ENCODE peak calls at places on chromosomes 6 and 20, in nine cellular contexts. J is Calu3, D is upper lobe of right lung, Z is mesothelial cell of epicardium, R is glutamatergic neuron, Y is cardiac muscle cell, Q is psoas muscle, L is astrocyte, V is AG04450. G is an unnamed sample.
A peak's percentile ranks its signal among the peaks of the same experiment; 100 is the strongest.

GRCh38 chr20:52731086-52731485 is 241.1 kb upstream of the TSHZ2 start:
- DNase-seq in J (no peak), D (no peak), Z (no peak), R (no peak), Y (no peak), Q (no peak), L (no peak), V (no peak), G (no peak)

GRCh38 chr20:35830264-35830663 is 58.4 kb downstream of the PHF20 start:
- DNase-seq in J (no peak), D (no peak), Z (no peak), R (no peak), Y (no peak), Q (no peak), L (no peak), V (no peak), G (no peak)

GRCh38 chr6:5961836-5962235 is 44.9 kb downstream of the NRN1 start:
- DNase-seq in J (no peak), D (no peak), Z (no peak), R (peak; percentile 46), Y (no peak), Q (no peak), L (no peak), V (no peak), G (no peak)

GRCh38 chr6:41182069-41183034 is 18.6 kb downstream of the TREML2 start:
- DNase-seq in J (peak; percentile 62), D (no peak), Z (no peak), R (peak; percentile 41), Y (peak; percentile 74), Q (no peak), L (peak; percentile 18), V (peak; percentile 4), G (no peak)

GRCh38 chr6:42158631-42159030 is 14.5 kb upstream of the GUCA1A start:
- DNase-seq in J (no peak), D (no peak), Z (no peak), R (no peak), Y (no peak), Q (no peak), L (no peak), V (no peak), G (no peak)

GRCh38 chr6:24927985-24928735 is 7.6 kb downstream of the RIPOR2 start:
- DNase-seq in J (no peak), D (no peak), Z (no peak), R (no peak), Y (peak; percentile 27), Q (no peak), L (peak; percentile 82), V (peak; percentile 75), G (no peak)

GRCh38 chr20:25624500-25624939 is 706 bp upstream of the NANP start:
- DNase-seq in J (no peak), D (no peak), Z (no peak), R (no peak), Y (no peak), Q (peak; percentile 76), L (no peak), V (no peak), G (no peak)

GRCh38 chr6:22925920-22926587 is 356.7 kb downstream of the HDGFL1 start:
- DNase-seq in J (no peak), D (no peak), Z (no peak), R (no peak), Y (no peak), Q (no peak), L (no peak), V (no peak), G (no peak)

GRCh38 chr6:157763129-157763893 is 59.7 kb upstream of the SNX9 start:
- DNase-seq in J (peak; percentile 96), D (peak; percentile 93), Z (peak; percentile 50), R (no peak), Y (peak; percentile 68), Q (peak; percentile 69), L (peak; percentile 62), V (no peak), G (no peak)

GRCh38 chr6:117423754-117424153 is 2.0 kb downstream of the ROS1 start:
- DNase-seq in J (no peak), D (no peak), Z (no peak), R (no peak), Y (no peak), Q (no peak), L (no peak), V (no peak), G (no peak)

GRCh38 chr6:38591451-38591850 is 48.3 kb downstream of the BTBD9 start:
- DNase-seq in J (no peak), D (no peak), Z (no peak), R (no peak), Y (no peak), Q (no peak), L (no peak), V (no peak), G (no peak)
- TF ChIP-seq CTCF in J (no peak), D (no peak), Z (no peak), R (no peak), Y (no peak), Q (no peak), L (no peak), V (no peak), G (no peak)

GRCh38 chr20:8362457-8362856 is 230.4 kb downstream of the PLCB1 start:
- DNase-seq in J (no peak), D (no peak), Z (no peak), R (no peak), Y (no peak), Q (no peak), L (no peak), V (no peak), G (no peak)

GRCh38 chr20:8361779-8362178 is 229.7 kb downstream of the PLCB1 start:
- DNase-seq in J (no peak), D (no peak), Z (no peak), R (no peak), Y (no peak), Q (no peak), L (no peak), V (no peak), G (no peak)

GRCh38 chr20:8360035-8360434 is 228.0 kb downstream of the PLCB1 start:
- DNase-seq in J (no peak), D (no peak), Z (no peak), R (no peak), Y (no peak), Q (no peak), L (no peak), V (no peak), G (no peak)

GRCh38 chr20:8363970-8364733 is 232.1 kb downstream of the PLCB1 start:
- DNase-seq in J (no peak), D (no peak), Z (no peak), R (no peak), Y (no peak), Q (no peak), L (no peak), V (no peak), G (no peak)

GRCh38 chr20:8361008-8361652 is 229.1 kb downstream of the PLCB1 start:
- DNase-seq in J (no peak), D (no peak), Z (no peak), R (no peak), Y (peak; percentile 69), Q (no peak), L (peak; percentile 67), V (no peak), G (no peak)
- TF ChIP-seq CTCF in J (no peak), D (no peak), Z (no peak), R (no peak), Y (peak; percentile 38), Q (peak; percentile 40), L (no peak), V (no peak), G (peak; percentile 25)

DNA sequence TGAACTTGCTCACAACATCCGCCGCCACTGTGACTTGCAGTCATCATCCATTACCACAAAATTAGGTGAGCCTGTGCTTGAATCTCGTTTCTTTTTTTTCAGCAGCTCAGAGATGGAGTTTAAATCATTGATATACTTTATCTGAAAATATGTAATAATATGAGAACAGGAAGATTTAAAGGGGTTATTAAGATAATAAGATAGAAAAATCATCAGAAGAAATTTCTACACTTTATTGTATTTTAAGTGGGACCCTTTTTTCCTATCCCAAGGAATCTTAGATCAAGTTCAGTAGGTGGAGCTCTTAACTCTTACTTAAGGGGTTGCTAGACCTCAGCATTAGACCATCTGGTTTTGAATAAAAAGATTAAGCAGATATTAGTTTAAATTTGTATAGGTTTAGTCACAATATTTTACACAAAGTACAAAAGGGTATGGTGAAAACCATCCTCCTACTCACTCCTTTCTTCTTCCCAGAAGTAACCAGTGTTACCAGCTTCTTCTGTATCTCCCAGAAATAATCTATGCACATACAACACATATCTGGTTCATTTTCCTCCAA is 9.4 kb upstream of the NCOA7 start:
- DNase-seq in J (no peak), D (no peak), Z (no peak), R (peak; percentile 32), Y (peak; percentile 30), Q (no peak), L (peak; percentile 25), V (no peak), G (no peak)
- TF ChIP-seq CTCF in J (no peak), D (peak; percentile 17), Z (no peak), R (no peak), Y (no peak), Q (peak; percentile 6), L (peak; percentile 5), V (peak; percentile 23), G (peak; percentile 75)

DNA sequence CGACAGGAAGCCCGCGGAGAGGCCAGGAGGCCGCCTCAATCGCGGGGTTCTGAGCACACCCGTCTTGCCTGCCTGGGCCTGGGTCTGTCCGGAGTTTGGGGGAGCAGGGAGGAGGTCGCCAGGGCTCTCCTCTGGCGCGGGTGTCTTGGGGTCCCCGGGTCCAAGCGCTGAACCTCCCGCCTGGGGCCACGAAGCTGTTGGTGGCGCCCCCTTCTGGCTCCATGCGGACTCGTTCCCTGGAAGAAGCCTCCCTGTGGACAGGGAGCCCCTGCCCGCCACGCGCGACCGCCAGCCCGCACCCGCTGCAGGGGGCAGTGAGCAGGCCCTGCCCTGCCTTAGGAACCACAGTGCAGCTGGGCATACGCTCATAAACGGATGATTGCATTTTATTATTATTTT is 44.7 kb downstream of the MCUR1 start:
- DNase-seq in J (no peak), D (no peak), Z (no peak), R (no peak), Y (no peak), Q (no peak), L (no peak), V (no peak), G (no peak)
- TF ChIP-seq CTCF in J (no peak), D (peak; percentile 22), Z (peak; percentile 50), R (no peak), Y (no peak), Q (no peak), L (no peak), V (peak; percentile 12), G (peak; percentile 63)

GRCh38 chr6:112620832-112621569 is 273.9 kb downstream of the RFPL4B start:
- DNase-seq in J (no peak), D (no peak), Z (no peak), R (no peak), Y (peak; percentile 66), Q (no peak), L (peak; percentile 67), V (peak; percentile 11), G (no peak)

GRCh38 chr6:112622036-112622435 is 274.9 kb downstream of the RFPL4B start:
- DNase-seq in J (no peak), D (no peak), Z (no peak), R (no peak), Y (peak; percentile 16), Q (no peak), L (no peak), V (no peak), G (no peak)

GRCh38 chr6:112618796-112619195 is 271.7 kb downstream of the RFPL4B start:
- DNase-seq in J (peak; percentile 5), D (no peak), Z (no peak), R (peak; percentile 26), Y (peak; percentile 47), Q (no peak), L (no peak), V (no peak), G (no peak)
- TF ChIP-seq CTCF in J (no peak), D (no peak), Z (no peak), R (no peak), Y (no peak), Q (no peak), L (no peak), V (no peak), G (peak; percentile 52)

GRCh38 chr6:153108320-153108719 is 22.8 kb downstream of the RGS17 start:
- DNase-seq in J (no peak), D (no peak), Z (no peak), R (no peak), Y (peak; percentile 53), Q (no peak), L (no peak), V (no peak), G (no peak)
- TF ChIP-seq CTCF in J (no peak), D (no peak), Z (no peak), R (no peak), Y (peak; percentile 42), Q (no peak), L (peak; percentile 33), V (peak; percentile 48), G (peak; percentile 77)

G was measured in chondrocyte.